ENCODE peak calls at places on chromosomes 16 and 17, in nine cellular contexts. C is kidney epithelial cell, R is HepG2, M is heart right ventricle, Z is astrocyte, Y is AG10803, W is suprapubic skin, S is OCI-LY7, P is transverse colon. Q is an unnamed sample.

GRCh38 chr17:76471498-76472257 is 4.3 kb downstream of the AANAT start:
- DNase-seq in C (no peak), R (no peak), M (no peak), Z (no peak), Y (no peak), W (no peak), S (no peak), P (no peak), Q (no peak)

GRCh38 chr17:40474419-40475002 is 26.9 kb downstream of the TNS4 start:
- DNase-seq in C (no peak), R (no peak), M (no peak), Z (no peak), Y (no peak), W (no peak), S (no peak), P (no peak), Q (no peak)

GRCh38 chr17:30225919-30226553 is 9.5 kb downstream of the SLC6A4 start:
- DNase-seq in C (no peak), R (peak; percentile 96), M (no peak), Z (no peak), Y (no peak), W (no peak), S (no peak), P (no peak), Q (no peak)

GRCh38 chr17:40122944-40123810 is 1.4 kb downstream of the MSL1 start:
- DNase-seq in C (no peak), R (no peak), M (peak; percentile 65), Z (no peak), Y (peak; percentile 34), W (no peak), S (peak; percentile 73), P (peak; percentile 57), Q (peak; percentile 58)

GRCh38 chr17:38702166-38702899 is 2.7 kb upstream of the MLLT6 start:
- DNase-seq in C (no peak), R (peak; percentile 86), M (peak; percentile 91), Z (peak; percentile 64), Y (peak; percentile 84), W (peak; percentile 93), S (peak; percentile 85), P (peak; percentile 91), Q (peak; percentile 96)

GRCh38 chr16:82476786-82477185 is 150.0 kb upstream of the CDH13 start:
- DNase-seq in C (no peak), R (no peak), M (no peak), Z (no peak), Y (no peak), W (no peak), S (no peak), P (no peak), Q (no peak)

GRCh38 chr16:31110106-31111034 is 2.2 kb downstream of the BCKDK start:
- DNase-seq in C (no peak), R (no peak), M (no peak), Z (no peak), Y (no peak), W (no peak), S (no peak), P (no peak), Q (no peak)

GRCh38 chr16:82801361-82801760 is 174.6 kb downstream of the CDH13 start:
- DNase-seq in C (peak; percentile 1), R (no peak), M (no peak), Z (peak; percentile 64), Y (peak; percentile 16), W (no peak), S (no peak), P (no peak), Q (peak; percentile 55)

GRCh38 chr17:16301963-16302855 is 51.1 kb downstream of the CENPV start:
- DNase-seq in C (no peak), R (no peak), M (no peak), Z (no peak), Y (no peak), W (no peak), S (no peak), P (no peak), Q (peak; percentile 43)

GRCh38 chr17:16297367-16298139 is 55.7 kb downstream of the CENPV start:
- DNase-seq in C (no peak), R (peak; percentile 86), M (no peak), Z (no peak), Y (no peak), W (no peak), S (no peak), P (peak; percentile 57), Q (no peak)

GRCh38 chr17:16298140-16298662 is 55.1 kb downstream of the CENPV start:
- DNase-seq in C (no peak), R (peak; percentile 90), M (no peak), Z (no peak), Y (no peak), W (no peak), S (no peak), P (no peak), Q (no peak)

GRCh38 chr17:16302856-16303255 is 50.4 kb downstream of the CENPV start:
- DNase-seq in C (no peak), R (no peak), M (no peak), Z (no peak), Y (no peak), W (no peak), S (no peak), P (no peak), Q (no peak)

DNA sequence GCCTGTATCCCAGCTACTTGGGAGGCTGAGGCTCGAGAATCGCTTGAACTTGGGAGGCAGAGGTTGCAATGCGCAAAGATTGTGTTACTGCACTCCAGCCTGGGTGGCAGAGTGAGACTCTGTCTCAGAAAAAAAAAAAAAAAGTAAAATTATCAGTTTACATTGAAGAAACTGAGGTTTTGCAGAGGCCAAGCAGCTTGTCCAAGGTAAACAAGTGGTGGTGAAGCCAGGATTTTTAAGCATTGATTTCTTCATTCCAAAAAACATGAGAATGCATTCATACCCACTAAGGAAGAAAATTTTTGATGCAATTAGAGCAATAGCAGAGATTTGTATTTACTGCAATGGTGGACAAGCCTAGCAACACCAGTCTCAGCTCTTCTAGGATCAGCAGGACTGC is 52.7 kb downstream of the CENPV start:
- DNase-seq in C (no peak), R (no peak), M (no peak), Z (no peak), Y (no peak), W (no peak), S (no peak), P (no peak), Q (no peak)
- TF ChIP-seq CTCF in C (no peak), R (no peak), M (no peak), Z (no peak), Y (no peak), W (no peak), S (no peak), P (no peak), Q (no peak)

GRCh38 chr17:15436399-15437369 is 30.7 kb downstream of the CDRT4 start:
- DNase-seq in C (no peak), R (peak; percentile 65), M (peak; percentile 75), Z (no peak), Y (peak; percentile 50), W (peak; percentile 83), S (peak; percentile 74), P (peak; percentile 63), Q (peak; percentile 64)
- TF ChIP-seq CTCF in C (peak; percentile 35), R (peak; percentile 62), M (no peak), Z (peak; percentile 13), Y (peak; percentile 34), W (no peak), S (peak; percentile 80), P (peak; percentile 21), Q (peak; percentile 11)

GRCh38 chr17:66748578-66748977 is 86.3 kb upstream of the CACNG5 start:
- DNase-seq in C (no peak), R (no peak), M (no peak), Z (no peak), Y (no peak), W (peak; percentile 7), S (no peak), P (no peak), Q (no peak)

GRCh38 chr17:66749217-66749832 is 85.6 kb upstream of the CACNG5 start:
- DNase-seq in C (no peak), R (no peak), M (no peak), Z (no peak), Y (no peak), W (peak; percentile 13), S (no peak), P (no peak), Q (no peak)

GRCh38 chr17:66752411-66752810 is 82.5 kb upstream of the CACNG5 start:
- DNase-seq in C (no peak), R (no peak), M (no peak), Z (no peak), Y (no peak), W (no peak), S (no peak), P (no peak), Q (no peak)

GRCh38 chr17:66751771-66752170 is 83.1 kb upstream of the CACNG5 start:
- DNase-seq in C (no peak), R (no peak), M (no peak), Z (no peak), Y (no peak), W (no peak), S (no peak), P (no peak), Q (no peak)

GRCh38 chr17:66750756-66751543 is 84.0 kb upstream of the CACNG5 start:
- DNase-seq in C (no peak), R (no peak), M (no peak), Z (no peak), Y (no peak), W (no peak), S (no peak), P (no peak), Q (no peak)
- TF ChIP-seq CTCF in C (no peak), R (no peak), M (no peak), Z (no peak), Y (no peak), W (no peak), S (no peak), P (no peak), Q (no peak)

GRCh38 chr17:2194778-2195417 is 108.7 kb downstream of the SMG6 start:
- DNase-seq in C (no peak), R (no peak), M (no peak), Z (no peak), Y (no peak), W (no peak), S (no peak), P (no peak), Q (peak; percentile 52)

GRCh38 chr17:2191785-2192184 is 111.8 kb downstream of the SMG6 start:
- DNase-seq in C (no peak), R (no peak), M (no peak), Z (no peak), Y (no peak), W (no peak), S (no peak), P (no peak), Q (no peak)

GRCh38 chr17:2190014-2190413 is 113.6 kb downstream of the SMG6 start:
- DNase-seq in C (no peak), R (no peak), M (no peak), Z (no peak), Y (peak; percentile 68), W (no peak), S (no peak), P (peak; percentile 18), Q (peak; percentile 54)

GRCh38 chr17:2191227-2191626 is 112.4 kb downstream of the SMG6 start:
- DNase-seq in C (no peak), R (no peak), M (no peak), Z (no peak), Y (no peak), W (no peak), S (no peak), P (no peak), Q (no peak)

GRCh38 chr17:2192367-2193028 is 111.1 kb downstream of the SMG6 start:
- DNase-seq in C (peak; percentile 95), R (no peak), M (no peak), Z (peak; percentile 100), Y (peak; percentile 98), W (no peak), S (peak; percentile 66), P (peak; percentile 19), Q (peak; percentile 97)
- TF ChIP-seq CTCF in C (peak; percentile 6), R (no peak), M (no peak), Z (no peak), Y (peak; percentile 8), W (no peak), S (no peak), P (no peak), Q (no peak)

Q was measured in foreskin fibroblast.